ENCODE peak calls at places on chromosomes 11 and 22, in seven cellular contexts. One of them, this sample, is unnamed.

GRCh38 chr11:10323793-10324170 is 18.9 kb downstream of the ADM start:
- DNase-seq in left ventricle myocardium inferior: no peak
- DNase-seq in caudate nucleus: no peak
- DNase-seq in CD8-positive, alpha-beta T cell: no peak
- DNase-seq in CD4-positive, alpha-beta memory T cell: no peak
- DNase-seq in A549: no peak
- DNase-seq in lung: no peak
- DNase-seq in this sample: no peak

GRCh38 chr22:21758465-21758864 is 22.9 kb upstream of the YPEL1 start:
- DNase-seq in left ventricle myocardium inferior: no peak
- DNase-seq in caudate nucleus: no peak
- DNase-seq in CD8-positive, alpha-beta T cell: no peak
- DNase-seq in CD4-positive, alpha-beta memory T cell: no peak
- DNase-seq in A549: no peak
- DNase-seq in lung: no peak
- DNase-seq in this sample: no peak

GRCh38 chr22:47372596-47373385 is 610.3 kb downstream of the TBC1D22A start:
- DNase-seq in left ventricle myocardium inferior: no peak
- DNase-seq in caudate nucleus: no peak
- DNase-seq in CD8-positive, alpha-beta T cell: no peak
- DNase-seq in CD4-positive, alpha-beta memory T cell: no peak
- DNase-seq in A549: no peak
- DNase-seq in lung: no peak
- DNase-seq in this sample: no peak

GRCh38 chr11:69155302-69156198 is at the start of gene SMIM38:
- DNase-seq in left ventricle myocardium inferior: no peak
- DNase-seq in caudate nucleus: peak
- DNase-seq in CD8-positive, alpha-beta T cell: no peak
- DNase-seq in CD4-positive, alpha-beta memory T cell: no peak
- DNase-seq in A549: no peak
- DNase-seq in lung: no peak
- DNase-seq in this sample: no peak

GRCh38 chr22:33210129-33210784 is 152.1 kb upstream of the SYN3 start:
- DNase-seq in left ventricle myocardium inferior: no peak
- DNase-seq in caudate nucleus: no peak
- DNase-seq in CD8-positive, alpha-beta T cell: no peak
- DNase-seq in CD4-positive, alpha-beta memory T cell: no peak
- DNase-seq in A549: peak
- DNase-seq in lung: peak
- DNase-seq in this sample: no peak

GRCh38 chr11:19903620-19904069 is 191.0 kb downstream of the NAV2 start:
- DNase-seq in left ventricle myocardium inferior: peak
- DNase-seq in caudate nucleus: peak
- DNase-seq in CD8-positive, alpha-beta T cell: peak
- DNase-seq in CD4-positive, alpha-beta memory T cell: no peak
- DNase-seq in A549: peak
- DNase-seq in lung: peak
- DNase-seq in this sample: no peak

GRCh38 chr11:90656171-90656570 is 433.3 kb upstream of the CHORDC1 start:
- DNase-seq in left ventricle myocardium inferior: no peak
- DNase-seq in caudate nucleus: no peak
- DNase-seq in CD8-positive, alpha-beta T cell: no peak
- DNase-seq in CD4-positive, alpha-beta memory T cell: no peak
- DNase-seq in A549: no peak
- DNase-seq in lung: no peak
- DNase-seq in this sample: no peak

GRCh38 chr11:107598225-107599139 is 7.5 kb downstream of the ELMOD1 start:
- DNase-seq in left ventricle myocardium inferior: no peak
- DNase-seq in caudate nucleus: no peak
- DNase-seq in CD8-positive, alpha-beta T cell: no peak
- DNase-seq in CD4-positive, alpha-beta memory T cell: no peak
- DNase-seq in A549: peak
- DNase-seq in lung: no peak
- DNase-seq in this sample: no peak

GRCh38 chr11:76666408-76666807 is 4.1 kb downstream of the LRRC32 start:
- DNase-seq in left ventricle myocardium inferior: peak
- DNase-seq in caudate nucleus: no peak
- DNase-seq in CD8-positive, alpha-beta T cell: no peak
- DNase-seq in CD4-positive, alpha-beta memory T cell: no peak
- DNase-seq in A549: no peak
- DNase-seq in lung: no peak
- DNase-seq in this sample: peak

GRCh38 chr22:43008921-43009320 is 6.0 kb downstream of the PACSIN2 start:
- DNase-seq in left ventricle myocardium inferior: no peak
- DNase-seq in caudate nucleus: no peak
- DNase-seq in CD8-positive, alpha-beta T cell: no peak
- DNase-seq in CD4-positive, alpha-beta memory T cell: no peak
- DNase-seq in A549: no peak
- DNase-seq in lung: no peak
- DNase-seq in this sample: no peak

GRCh38 chr11:64264371-64264852 is 13.1 kb downstream of the PLCB3 start:
- DNase-seq in left ventricle myocardium inferior: no peak
- DNase-seq in caudate nucleus: no peak
- DNase-seq in CD8-positive, alpha-beta T cell: no peak
- DNase-seq in CD4-positive, alpha-beta memory T cell: no peak
- DNase-seq in A549: no peak
- DNase-seq in lung: no peak
- DNase-seq in this sample: no peak

GRCh38 chr11:36131719-36132349 is 157.4 kb downstream of the COMMD9 start:
- DNase-seq in left ventricle myocardium inferior: peak
- DNase-seq in caudate nucleus: peak
- DNase-seq in CD8-positive, alpha-beta T cell: no peak
- DNase-seq in CD4-positive, alpha-beta memory T cell: no peak
- DNase-seq in A549: no peak
- DNase-seq in lung: no peak
- DNase-seq in this sample: no peak

GRCh38 chr11:120566176-120566575 is 54.6 kb downstream of the GRIK4 start:
- DNase-seq in left ventricle myocardium inferior: no peak
- DNase-seq in caudate nucleus: no peak
- DNase-seq in CD8-positive, alpha-beta T cell: no peak
- DNase-seq in CD4-positive, alpha-beta memory T cell: no peak
- DNase-seq in A549: no peak
- DNase-seq in lung: no peak
- DNase-seq in this sample: no peak

GRCh38 chr11:824942-825341 is 2.8 kb upstream of the CRACR2B start:
- DNase-seq in left ventricle myocardium inferior: no peak
- DNase-seq in caudate nucleus: no peak
- DNase-seq in CD8-positive, alpha-beta T cell: no peak
- DNase-seq in CD4-positive, alpha-beta memory T cell: no peak
- DNase-seq in A549: no peak
- DNase-seq in lung: no peak
- DNase-seq in this sample: no peak

GRCh38 chr11:7667460-7667859 is 5.8 kb downstream of the CYB5R2 start:
- DNase-seq in left ventricle myocardium inferior: no peak
- DNase-seq in caudate nucleus: no peak
- DNase-seq in CD8-positive, alpha-beta T cell: no peak
- DNase-seq in CD4-positive, alpha-beta memory T cell: no peak
- DNase-seq in A549: no peak
- DNase-seq in lung: no peak
- DNase-seq in this sample: peak

GRCh38 chr11:103450241-103450640 is 341.0 kb downstream of the DYNC2H1 start:
- DNase-seq in left ventricle myocardium inferior: no peak
- DNase-seq in caudate nucleus: no peak
- DNase-seq in CD8-positive, alpha-beta T cell: no peak
- DNase-seq in CD4-positive, alpha-beta memory T cell: no peak
- DNase-seq in A549: no peak
- DNase-seq in lung: no peak
- DNase-seq in this sample: no peak

GRCh38 chr11:75351541-75352416 is at the start of gene ARRB1:
- DNase-seq in left ventricle myocardium inferior: peak
- DNase-seq in caudate nucleus: no peak
- DNase-seq in CD8-positive, alpha-beta T cell: peak
- DNase-seq in CD4-positive, alpha-beta memory T cell: peak
- DNase-seq in A549: peak
- DNase-seq in lung: no peak
- DNase-seq in this sample: peak

GRCh38 chr11:21142007-21142406 is 472.6 kb downstream of the NELL1 start:
- DNase-seq in left ventricle myocardium inferior: no peak
- DNase-seq in caudate nucleus: no peak
- DNase-seq in CD8-positive, alpha-beta T cell: no peak
- DNase-seq in CD4-positive, alpha-beta memory T cell: no peak
- DNase-seq in A549: no peak
- DNase-seq in lung: no peak
- DNase-seq in this sample: no peak

GRCh38 chr22:50112151-50113118 is 22.6 kb downstream of the MOV10L1 start:
- DNase-seq in left ventricle myocardium inferior: no peak
- DNase-seq in caudate nucleus: no peak
- DNase-seq in CD8-positive, alpha-beta T cell: no peak
- DNase-seq in CD4-positive, alpha-beta memory T cell: no peak
- DNase-seq in A549: no peak
- DNase-seq in lung: no peak
- DNase-seq in this sample: no peak

GRCh38 chr11:85810871-85811611 is at the start of gene SYTL2:
- DNase-seq in left ventricle myocardium inferior: peak
- DNase-seq in caudate nucleus: peak
- DNase-seq in CD8-positive, alpha-beta T cell: peak
- DNase-seq in CD4-positive, alpha-beta memory T cell: peak
- DNase-seq in A549: peak
- DNase-seq in lung: peak
- DNase-seq in this sample: peak

GRCh38 chr11:85813721-85814120 is 2.8 kb upstream of the SYTL2 start:
- DNase-seq in left ventricle myocardium inferior: no peak
- DNase-seq in caudate nucleus: no peak
- DNase-seq in CD8-positive, alpha-beta T cell: no peak
- DNase-seq in CD4-positive, alpha-beta memory T cell: no peak
- DNase-seq in A549: no peak
- DNase-seq in lung: peak
- DNase-seq in this sample: no peak

GRCh38 chr11:85811624-85812023 is 683 bp upstream of the SYTL2 start:
- DNase-seq in left ventricle myocardium inferior: no peak
- DNase-seq in caudate nucleus: no peak
- DNase-seq in CD8-positive, alpha-beta T cell: no peak
- DNase-seq in CD4-positive, alpha-beta memory T cell: no peak
- DNase-seq in A549: no peak
- DNase-seq in lung: no peak
- DNase-seq in this sample: no peak

GRCh38 chr11:85810521-85810870 is 445 bp downstream of the SYTL2 start:
- DNase-seq in left ventricle myocardium inferior: no peak
- DNase-seq in caudate nucleus: no peak
- DNase-seq in CD8-positive, alpha-beta T cell: no peak
- DNase-seq in CD4-positive, alpha-beta memory T cell: no peak
- DNase-seq in A549: no peak
- DNase-seq in lung: no peak
- DNase-seq in this sample: no peak

GRCh38 chr11:85815186-85815911 is 4.4 kb upstream of the SYTL2 start:
- DNase-seq in left ventricle myocardium inferior: no peak
- DNase-seq in caudate nucleus: no peak
- DNase-seq in CD8-positive, alpha-beta T cell: no peak
- DNase-seq in CD4-positive, alpha-beta memory T cell: no peak
- DNase-seq in A549: no peak
- DNase-seq in lung: no peak
- DNase-seq in this sample: no peak
- H3K27ac ChIP-seq in left ventricle myocardium inferior: no peak
- H3K27ac ChIP-seq in caudate nucleus: no peak
- H3K27ac ChIP-seq in CD8-positive, alpha-beta T cell: no peak
- H3K27ac ChIP-seq in CD4-positive, alpha-beta memory T cell: no peak
- H3K27ac ChIP-seq in A549: no peak
- H3K27ac ChIP-seq in lung: no peak
- H3K27ac ChIP-seq in this sample: no peak

GRCh38 chr11:65574963-65575567 is 788 bp upstream of the EHBP1L1 start:
- DNase-seq in left ventricle myocardium inferior: no peak
- DNase-seq in caudate nucleus: no peak
- DNase-seq in CD8-positive, alpha-beta T cell: no peak
- DNase-seq in CD4-positive, alpha-beta memory T cell: no peak
- DNase-seq in A549: no peak
- DNase-seq in lung: no peak
- DNase-seq in this sample: no peak
- H3K27ac ChIP-seq in left ventricle myocardium inferior: peak
- H3K27ac ChIP-seq in caudate nucleus: peak
- H3K27ac ChIP-seq in CD8-positive, alpha-beta T cell: peak
- H3K27ac ChIP-seq in CD4-positive, alpha-beta memory T cell: peak
- H3K27ac ChIP-seq in A549: peak
- H3K27ac ChIP-seq in lung: peak
- H3K27ac ChIP-seq in this sample: peak

DNA sequence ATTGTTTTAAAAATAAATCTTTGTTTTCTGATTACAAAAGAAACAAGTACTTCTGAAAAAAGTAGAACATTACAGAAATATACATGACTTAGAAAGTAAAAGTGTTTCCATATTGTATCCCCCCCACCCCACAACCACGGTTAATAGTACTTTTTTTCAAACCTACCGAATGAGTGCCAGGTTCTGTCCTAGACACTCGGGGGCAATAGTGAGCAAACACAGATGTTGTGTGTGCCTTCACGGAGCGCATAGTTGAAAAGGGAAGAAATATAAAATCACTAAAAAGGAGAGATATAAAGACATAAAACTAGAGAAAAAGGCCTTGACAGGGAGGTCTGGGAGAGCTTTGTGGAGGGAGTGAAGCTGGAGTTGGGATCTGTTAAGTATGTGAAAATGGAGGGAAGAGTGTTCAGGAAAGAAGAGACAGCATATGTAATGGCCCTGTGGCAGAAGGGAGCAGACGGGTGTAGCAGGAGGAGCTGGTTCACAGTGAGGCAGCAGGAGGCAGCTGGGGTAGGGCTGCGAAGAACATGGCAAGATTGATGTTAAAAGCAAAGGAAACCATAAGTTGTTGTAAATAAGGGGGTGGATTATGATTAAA is 42.1 kb upstream of the ALX4 start:
- DNase-seq in left ventricle myocardium inferior: no peak
- DNase-seq in caudate nucleus: no peak
- DNase-seq in CD8-positive, alpha-beta T cell: no peak
- DNase-seq in CD4-positive, alpha-beta memory T cell: no peak
- DNase-seq in A549: peak
- DNase-seq in lung: no peak
- DNase-seq in this sample: no peak
- H3K27ac ChIP-seq in left ventricle myocardium inferior: no peak
- H3K27ac ChIP-seq in caudate nucleus: no peak
- H3K27ac ChIP-seq in CD8-positive, alpha-beta T cell: no peak
- H3K27ac ChIP-seq in CD4-positive, alpha-beta memory T cell: no peak
- H3K27ac ChIP-seq in A549: no peak
- H3K27ac ChIP-seq in lung: no peak
- H3K27ac ChIP-seq in this sample: no peak

GRCh38 chr11:121767433-121767832 is 314.7 kb upstream of the SORL1-AS1 start:
- DNase-seq in left ventricle myocardium inferior: no peak
- DNase-seq in caudate nucleus: no peak
- DNase-seq in CD8-positive, alpha-beta T cell: no peak
- DNase-seq in CD4-positive, alpha-beta memory T cell: no peak
- DNase-seq in A549: no peak
- DNase-seq in lung: no peak
- DNase-seq in this sample: no peak
- H3K27ac ChIP-seq in left ventricle myocardium inferior: no peak
- H3K27ac ChIP-seq in caudate nucleus: no peak
- H3K27ac ChIP-seq in CD8-positive, alpha-beta T cell: no peak
- H3K27ac ChIP-seq in CD4-positive, alpha-beta memory T cell: no peak
- H3K27ac ChIP-seq in A549: no peak
- H3K27ac ChIP-seq in lung: no peak
- H3K27ac ChIP-seq in this sample: no peak